ENCODE peak calls at places on chromosomes 4 and X, in five cellular contexts. One of them, this sample, is unnamed.

GRCh38 chr4:159455675-159456235 is 352.9 kb downstream of the RAPGEF2 start:
- DNase-seq in heart left ventricle: no peak
- DNase-seq in neuronal stem cell: peak
- DNase-seq in tibial artery: no peak
- DNase-seq in coronary artery: no peak
- DNase-seq in this sample: no peak

GRCh38 chr4:81426770-81427604 is 44.7 kb downstream of the RASGEF1B start:
- DNase-seq in heart left ventricle: no peak
- DNase-seq in coronary artery: no peak
- DNase-seq in tibial artery: no peak
- DNase-seq in neuronal stem cell: peak
- DNase-seq in this sample: no peak

GRCh38 chr4:55866290-55866907 is 13.0 kb downstream of the EXOC1 start:
- DNase-seq in coronary artery: no peak
- DNase-seq in neuronal stem cell: no peak
- DNase-seq in tibial artery: no peak
- DNase-seq in heart left ventricle: no peak
- DNase-seq in this sample: peak

GRCh38 chrX:53442322-53442631 is 8.1 kb upstream of the HSD17B10 start:
- DNase-seq in heart left ventricle: no peak
- DNase-seq in neuronal stem cell: no peak
- DNase-seq in coronary artery: no peak
- DNase-seq in tibial artery: no peak
- DNase-seq in this sample: no peak

GRCh38 chrX:110056419-110056818 is 53.5 kb downstream of the TMEM164 start:
- DNase-seq in coronary artery: no peak
- DNase-seq in tibial artery: no peak
- DNase-seq in heart left ventricle: no peak
- DNase-seq in neuronal stem cell: no peak
- DNase-seq in this sample: no peak

GRCh38 chr4:8267077-8267476 is 2.5 kb upstream of the HTRA3 start:
- DNase-seq in neuronal stem cell: peak
- DNase-seq in tibial artery: no peak
- DNase-seq in coronary artery: no peak
- DNase-seq in heart left ventricle: peak
- DNase-seq in this sample: no peak

GRCh38 chrX:48541140-48541814 is 1.8 kb downstream of the TBC1D25 start:
- DNase-seq in neuronal stem cell: no peak
- DNase-seq in coronary artery: no peak
- DNase-seq in tibial artery: no peak
- DNase-seq in heart left ventricle: no peak
- DNase-seq in this sample: no peak

GRCh38 chr4:36065274-36065871 is 178.9 kb downstream of the ARAP2 start:
- DNase-seq in heart left ventricle: no peak
- DNase-seq in tibial artery: no peak
- DNase-seq in neuronal stem cell: no peak
- DNase-seq in coronary artery: no peak
- DNase-seq in this sample: no peak

GRCh38 chr4:8238061-8238511 is 31.5 kb upstream of the HTRA3 start:
- DNase-seq in coronary artery: no peak
- DNase-seq in tibial artery: no peak
- DNase-seq in heart left ventricle: no peak
- DNase-seq in neuronal stem cell: no peak
- DNase-seq in this sample: peak

GRCh38 chr4:168021666-168022065 is 70.7 kb upstream of the ANXA10 start:
- DNase-seq in tibial artery: no peak
- DNase-seq in neuronal stem cell: no peak
- DNase-seq in heart left ventricle: no peak
- DNase-seq in coronary artery: no peak
- DNase-seq in this sample: no peak

GRCh38 chr4:149884046-149884445 is 68.4 kb upstream of the IQCM start:
- DNase-seq in coronary artery: no peak
- DNase-seq in neuronal stem cell: no peak
- DNase-seq in heart left ventricle: peak
- DNase-seq in tibial artery: no peak
- DNase-seq in this sample: no peak

GRCh38 chr4:140851032-140851636 is 94.9 kb upstream of the TBC1D9 start:
- DNase-seq in heart left ventricle: peak
- DNase-seq in neuronal stem cell: peak
- DNase-seq in coronary artery: no peak
- DNase-seq in tibial artery: no peak
- DNase-seq in this sample: peak

GRCh38 chr4:137510866-137511265 is 21.4 kb downstream of the PCDH18 start:
- DNase-seq in heart left ventricle: peak
- DNase-seq in coronary artery: no peak
- DNase-seq in tibial artery: no peak
- DNase-seq in neuronal stem cell: no peak
- DNase-seq in this sample: no peak

GRCh38 chrX:104913348-104913747 is 307.1 kb downstream of the TEX13A start:
- DNase-seq in tibial artery: no peak
- DNase-seq in heart left ventricle: no peak
- DNase-seq in neuronal stem cell: peak
- DNase-seq in coronary artery: no peak
- DNase-seq in this sample: no peak

DNA sequence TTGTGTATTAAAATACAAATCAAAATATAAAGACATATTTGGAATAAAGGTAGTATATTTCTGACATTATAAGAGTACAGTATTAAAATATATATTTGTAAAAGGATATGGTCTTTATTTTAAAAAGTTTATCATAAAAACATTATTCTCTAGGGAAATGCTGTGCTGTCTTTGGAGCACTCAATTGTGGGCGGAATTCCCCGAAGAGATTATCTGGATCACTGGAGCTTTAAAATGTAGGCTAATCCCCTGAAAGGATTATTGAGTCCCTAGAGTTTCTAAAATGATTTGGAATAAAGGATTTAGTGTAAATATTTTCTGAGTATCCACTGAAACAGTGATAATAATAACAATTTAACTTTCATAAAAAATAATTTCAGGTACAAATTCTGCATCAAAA is 1239.4 kb downstream of the TECRL start:
- DNase-seq in neuronal stem cell: peak
- DNase-seq in tibial artery: no peak
- DNase-seq in coronary artery: no peak
- DNase-seq in heart left ventricle: no peak
- DNase-seq in this sample: no peak
- H3K27ac ChIP-seq in neuronal stem cell: no peak
- H3K27ac ChIP-seq in tibial artery: no peak
- H3K27ac ChIP-seq in coronary artery: no peak
- H3K27ac ChIP-seq in heart left ventricle: no peak
- H3K27ac ChIP-seq in this sample: no peak

GRCh38 chr4:96766359-96766758 is 926.5 kb downstream of the PDHA2 start:
- DNase-seq in neuronal stem cell: no peak
- DNase-seq in tibial artery: no peak
- DNase-seq in coronary artery: no peak
- DNase-seq in heart left ventricle: no peak
- DNase-seq in this sample: no peak
- H3K27ac ChIP-seq in neuronal stem cell: no peak
- H3K27ac ChIP-seq in tibial artery: no peak
- H3K27ac ChIP-seq in coronary artery: no peak
- H3K27ac ChIP-seq in heart left ventricle: no peak
- H3K27ac ChIP-seq in this sample: no peak

GRCh38 chr4:122857160-122857559 is 30.5 kb downstream of the FGF2 start:
- DNase-seq in heart left ventricle: no peak
- DNase-seq in neuronal stem cell: no peak
- DNase-seq in tibial artery: no peak
- DNase-seq in coronary artery: no peak
- DNase-seq in this sample: no peak

GRCh38 chr4:122854860-122855259 is 28.2 kb downstream of the FGF2 start:
- DNase-seq in heart left ventricle: no peak
- DNase-seq in tibial artery: peak
- DNase-seq in coronary artery: no peak
- DNase-seq in neuronal stem cell: no peak
- DNase-seq in this sample: no peak

GRCh38 chr4:122851568-122851967 is 24.9 kb downstream of the FGF2 start:
- DNase-seq in tibial artery: no peak
- DNase-seq in neuronal stem cell: no peak
- DNase-seq in coronary artery: no peak
- DNase-seq in heart left ventricle: no peak
- DNase-seq in this sample: no peak

GRCh38 chr4:122855491-122855890 is 28.9 kb downstream of the FGF2 start:
- DNase-seq in coronary artery: no peak
- DNase-seq in heart left ventricle: no peak
- DNase-seq in tibial artery: no peak
- DNase-seq in neuronal stem cell: no peak
- DNase-seq in this sample: no peak

GRCh38 chr4:122854444-122854843 is 27.8 kb downstream of the FGF2 start:
- DNase-seq in heart left ventricle: no peak
- DNase-seq in coronary artery: no peak
- DNase-seq in tibial artery: peak
- DNase-seq in neuronal stem cell: no peak
- DNase-seq in this sample: no peak
- H3K27ac ChIP-seq in heart left ventricle: peak
- H3K27ac ChIP-seq in coronary artery: peak
- H3K27ac ChIP-seq in tibial artery: peak
- H3K27ac ChIP-seq in neuronal stem cell: peak
- H3K27ac ChIP-seq in this sample: no peak

DNA sequence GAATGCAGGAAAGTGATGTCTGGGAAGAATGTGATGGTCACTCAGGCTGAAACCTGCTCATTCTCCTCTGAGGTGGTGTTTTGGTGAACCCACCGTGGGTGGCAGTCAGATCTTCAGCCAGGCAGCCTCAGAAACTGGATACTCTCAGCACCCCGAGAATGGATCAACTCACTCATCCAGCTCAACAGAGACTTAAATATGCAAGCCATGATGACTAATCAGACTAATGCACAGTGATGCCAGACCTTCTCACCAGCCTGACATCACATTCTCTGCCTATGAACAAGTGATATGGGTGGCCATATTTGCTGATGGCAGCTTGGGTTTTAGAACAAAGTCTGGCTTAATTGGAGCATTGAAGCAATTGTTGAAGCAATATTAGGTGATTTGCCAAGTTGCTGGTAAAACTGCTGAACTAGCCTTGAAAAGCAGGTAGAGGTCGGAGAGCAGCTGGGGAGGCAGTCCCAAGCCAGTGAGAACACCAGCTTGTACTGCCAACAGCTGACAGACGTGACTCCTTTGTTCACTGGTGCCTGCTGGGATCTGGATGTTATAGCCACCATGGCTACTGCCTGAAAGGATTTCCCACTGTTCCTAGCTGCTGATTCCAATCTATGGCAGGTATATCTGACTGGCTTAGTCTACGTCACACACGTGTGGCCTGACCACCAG is 608.1 kb downstream of the MID1IP1 start:
- DNase-seq in coronary artery: no peak
- DNase-seq in heart left ventricle: no peak
- DNase-seq in tibial artery: no peak
- DNase-seq in neuronal stem cell: no peak
- DNase-seq in this sample: no peak
- H3K27ac ChIP-seq in coronary artery: no peak
- H3K27ac ChIP-seq in heart left ventricle: no peak
- H3K27ac ChIP-seq in tibial artery: no peak
- H3K27ac ChIP-seq in neuronal stem cell: no peak
- H3K27ac ChIP-seq in this sample: no peak

This sample was measured in CD4-positive, alpha-beta memory T cell.